ENCODE peak calls at places on chromosomes 11 and 22, in ten cellular contexts. One of them, this sample, is unnamed.
A peak's percentile ranks its signal among the peaks of the same experiment; 100 is the strongest.

GRCh38 chr11:35112056-35112845 is 26.7 kb upstream of the CD44 start:
- DNase-seq in endodermal cell: no peak
- DNase-seq in glutamatergic neuron: no peak
- DNase-seq in AG04450: no peak
- DNase-seq in endothelial cell: no peak
- DNase-seq in dorsolateral prefrontal cortex: no peak
- DNase-seq in epithelial cell of esophagus: peak; percentile 67
- DNase-seq in activated CD8-positive, alpha-beta T cell treated with anti-CD3 and anti-CD28 coated beads for 36 hours: no peak
- DNase-seq in natural killer cell: no peak
- DNase-seq in sigmoid colon: no peak
- DNase-seq in this sample: no peak

GRCh38 chr22:46595545-46595944 is 24.6 kb upstream of the GRAMD4 start:
- DNase-seq in endodermal cell: no peak
- DNase-seq in glutamatergic neuron: no peak
- DNase-seq in AG04450: no peak
- DNase-seq in endothelial cell: no peak
- DNase-seq in dorsolateral prefrontal cortex: no peak
- DNase-seq in epithelial cell of esophagus: no peak
- DNase-seq in activated CD8-positive, alpha-beta T cell treated with anti-CD3 and anti-CD28 coated beads for 36 hours: no peak
- DNase-seq in natural killer cell: no peak
- DNase-seq in sigmoid colon: peak; percentile 61
- DNase-seq in this sample: no peak

GRCh38 chr22:21632237-21632895 is at the start of gene CCDC116:
- DNase-seq in endodermal cell: peak; percentile 86
- DNase-seq in glutamatergic neuron: no peak
- DNase-seq in AG04450: no peak
- DNase-seq in endothelial cell: no peak
- DNase-seq in dorsolateral prefrontal cortex: no peak
- DNase-seq in epithelial cell of esophagus: no peak
- DNase-seq in activated CD8-positive, alpha-beta T cell treated with anti-CD3 and anti-CD28 coated beads for 36 hours: peak; percentile 78
- DNase-seq in natural killer cell: peak; percentile 40
- DNase-seq in sigmoid colon: no peak
- DNase-seq in this sample: no peak

GRCh38 chr22:32476286-32476685 is 1.7 kb downstream of the FBXO7 start:
- DNase-seq in endodermal cell: no peak
- DNase-seq in glutamatergic neuron: no peak
- DNase-seq in AG04450: no peak
- DNase-seq in endothelial cell: no peak
- DNase-seq in dorsolateral prefrontal cortex: no peak
- DNase-seq in epithelial cell of esophagus: no peak
- DNase-seq in activated CD8-positive, alpha-beta T cell treated with anti-CD3 and anti-CD28 coated beads for 36 hours: peak; percentile 8
- DNase-seq in natural killer cell: no peak
- DNase-seq in sigmoid colon: no peak
- DNase-seq in this sample: no peak

GRCh38 chr11:32198053-32198452 is 107.2 kb downstream of the RCN1 start:
- DNase-seq in endodermal cell: no peak
- DNase-seq in glutamatergic neuron: no peak
- DNase-seq in AG04450: no peak
- DNase-seq in endothelial cell: no peak
- DNase-seq in dorsolateral prefrontal cortex: no peak
- DNase-seq in epithelial cell of esophagus: peak; percentile 9
- DNase-seq in activated CD8-positive, alpha-beta T cell treated with anti-CD3 and anti-CD28 coated beads for 36 hours: no peak
- DNase-seq in natural killer cell: no peak
- DNase-seq in sigmoid colon: no peak
- DNase-seq in this sample: no peak

GRCh38 chr11:117498791-117499190 is 171.1 kb downstream of the CEP164 start:
- DNase-seq in endodermal cell: no peak
- DNase-seq in glutamatergic neuron: no peak
- DNase-seq in AG04450: no peak
- DNase-seq in endothelial cell: no peak
- DNase-seq in dorsolateral prefrontal cortex: no peak
- DNase-seq in epithelial cell of esophagus: no peak
- DNase-seq in activated CD8-positive, alpha-beta T cell treated with anti-CD3 and anti-CD28 coated beads for 36 hours: no peak
- DNase-seq in natural killer cell: no peak
- DNase-seq in sigmoid colon: no peak
- DNase-seq in this sample: no peak

GRCh38 chr11:45031912-45032519 is 81.3 kb upstream of the TP53I11 start:
- DNase-seq in endodermal cell: no peak
- DNase-seq in glutamatergic neuron: no peak
- DNase-seq in AG04450: no peak
- DNase-seq in endothelial cell: no peak
- DNase-seq in dorsolateral prefrontal cortex: no peak
- DNase-seq in epithelial cell of esophagus: no peak
- DNase-seq in activated CD8-positive, alpha-beta T cell treated with anti-CD3 and anti-CD28 coated beads for 36 hours: no peak
- DNase-seq in natural killer cell: no peak
- DNase-seq in sigmoid colon: no peak
- DNase-seq in this sample: no peak

GRCh38 chr22:21446128-21446826 is 20.9 kb upstream of the TMEM191C start:
- DNase-seq in endodermal cell: peak; percentile 39
- DNase-seq in glutamatergic neuron: peak; percentile 13
- DNase-seq in AG04450: no peak
- DNase-seq in endothelial cell: peak; percentile 3
- DNase-seq in dorsolateral prefrontal cortex: no peak
- DNase-seq in epithelial cell of esophagus: no peak
- DNase-seq in activated CD8-positive, alpha-beta T cell treated with anti-CD3 and anti-CD28 coated beads for 36 hours: no peak
- DNase-seq in natural killer cell: no peak
- DNase-seq in sigmoid colon: peak; percentile 56
- DNase-seq in this sample: no peak

GRCh38 chr22:23237201-23237798 is 57.0 kb downstream of the BCR start:
- DNase-seq in endodermal cell: peak; percentile 99
- DNase-seq in glutamatergic neuron: peak; percentile 83
- DNase-seq in AG04450: peak; percentile 41
- DNase-seq in endothelial cell: no peak
- DNase-seq in dorsolateral prefrontal cortex: peak; percentile 84
- DNase-seq in epithelial cell of esophagus: no peak
- DNase-seq in activated CD8-positive, alpha-beta T cell treated with anti-CD3 and anti-CD28 coated beads for 36 hours: no peak
- DNase-seq in natural killer cell: no peak
- DNase-seq in sigmoid colon: peak; percentile 82
- DNase-seq in this sample: no peak

GRCh38 chr11:93340223-93340622 is 9.7 kb downstream of the DEUP1 start:
- DNase-seq in endodermal cell: no peak
- DNase-seq in glutamatergic neuron: no peak
- DNase-seq in AG04450: no peak
- DNase-seq in endothelial cell: no peak
- DNase-seq in dorsolateral prefrontal cortex: no peak
- DNase-seq in epithelial cell of esophagus: no peak
- DNase-seq in activated CD8-positive, alpha-beta T cell treated with anti-CD3 and anti-CD28 coated beads for 36 hours: no peak
- DNase-seq in natural killer cell: no peak
- DNase-seq in sigmoid colon: no peak
- DNase-seq in this sample: no peak

GRCh38 chr11:27462543-27462942 is 10.0 kb downstream of the LGR4 start:
- DNase-seq in endodermal cell: no peak
- DNase-seq in glutamatergic neuron: no peak
- DNase-seq in AG04450: no peak
- DNase-seq in endothelial cell: no peak
- DNase-seq in dorsolateral prefrontal cortex: no peak
- DNase-seq in epithelial cell of esophagus: peak; percentile 75
- DNase-seq in activated CD8-positive, alpha-beta T cell treated with anti-CD3 and anti-CD28 coated beads for 36 hours: no peak
- DNase-seq in natural killer cell: no peak
- DNase-seq in sigmoid colon: no peak
- DNase-seq in this sample: no peak

DNA sequence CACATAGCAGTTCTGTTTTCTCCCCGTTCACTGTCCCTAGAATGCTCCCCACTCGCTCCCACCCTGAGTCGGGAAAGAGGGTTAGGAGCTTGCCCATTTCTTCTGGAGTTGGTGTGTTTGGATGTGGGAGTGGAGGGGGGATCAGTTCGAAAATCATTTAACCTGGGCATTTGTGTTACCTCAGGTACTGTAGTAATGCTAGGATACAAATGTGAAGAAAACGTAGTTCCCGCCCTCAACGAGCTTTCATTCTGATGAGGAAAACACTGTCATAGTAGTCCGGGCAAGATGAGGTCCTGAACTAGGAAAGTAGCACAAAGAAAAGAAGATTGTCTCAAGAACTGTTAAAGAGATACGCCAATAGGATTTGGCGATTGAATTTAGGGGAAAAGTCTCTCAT is 539 bp downstream of the SDHD start:
- DNase-seq in endodermal cell: no peak
- DNase-seq in glutamatergic neuron: no peak
- DNase-seq in AG04450: no peak
- DNase-seq in endothelial cell: no peak
- DNase-seq in dorsolateral prefrontal cortex: no peak
- DNase-seq in epithelial cell of esophagus: peak; percentile 10
- DNase-seq in activated CD8-positive, alpha-beta T cell treated with anti-CD3 and anti-CD28 coated beads for 36 hours: peak; percentile 3
- DNase-seq in natural killer cell: no peak
- DNase-seq in sigmoid colon: no peak
- DNase-seq in this sample: no peak
- TF ChIP-seq CTCF in endodermal cell: no peak
- TF ChIP-seq CTCF in glutamatergic neuron: no peak
- TF ChIP-seq CTCF in AG04450: no peak
- TF ChIP-seq CTCF in endothelial cell: no peak
- TF ChIP-seq CTCF in dorsolateral prefrontal cortex: no peak
- TF ChIP-seq CTCF in epithelial cell of esophagus: no peak
- TF ChIP-seq CTCF in activated CD8-positive, alpha-beta T cell treated with anti-CD3 and anti-CD28 coated beads for 36 hours: no peak
- TF ChIP-seq CTCF in natural killer cell: no peak
- TF ChIP-seq CTCF in sigmoid colon: no peak
- TF ChIP-seq CTCF in this sample: no peak

GRCh38 chr22:37098976-37099577 is 10.4 kb downstream of the TMPRSS6 start:
- DNase-seq in endodermal cell: peak; percentile 79
- DNase-seq in glutamatergic neuron: no peak
- DNase-seq in AG04450: no peak
- DNase-seq in endothelial cell: no peak
- DNase-seq in dorsolateral prefrontal cortex: no peak
- DNase-seq in epithelial cell of esophagus: no peak
- DNase-seq in activated CD8-positive, alpha-beta T cell treated with anti-CD3 and anti-CD28 coated beads for 36 hours: peak; percentile 17
- DNase-seq in natural killer cell: no peak
- DNase-seq in sigmoid colon: no peak
- DNase-seq in this sample: no peak
- TF ChIP-seq CTCF in endodermal cell: peak; percentile 70
- TF ChIP-seq CTCF in glutamatergic neuron: no peak
- TF ChIP-seq CTCF in AG04450: peak; percentile 22
- TF ChIP-seq CTCF in endothelial cell: no peak
- TF ChIP-seq CTCF in dorsolateral prefrontal cortex: no peak
- TF ChIP-seq CTCF in epithelial cell of esophagus: no peak
- TF ChIP-seq CTCF in activated CD8-positive, alpha-beta T cell treated with anti-CD3 and anti-CD28 coated beads for 36 hours: peak; percentile 36
- TF ChIP-seq CTCF in natural killer cell: no peak
- TF ChIP-seq CTCF in sigmoid colon: no peak
- TF ChIP-seq CTCF in this sample: peak; percentile 12

DNA sequence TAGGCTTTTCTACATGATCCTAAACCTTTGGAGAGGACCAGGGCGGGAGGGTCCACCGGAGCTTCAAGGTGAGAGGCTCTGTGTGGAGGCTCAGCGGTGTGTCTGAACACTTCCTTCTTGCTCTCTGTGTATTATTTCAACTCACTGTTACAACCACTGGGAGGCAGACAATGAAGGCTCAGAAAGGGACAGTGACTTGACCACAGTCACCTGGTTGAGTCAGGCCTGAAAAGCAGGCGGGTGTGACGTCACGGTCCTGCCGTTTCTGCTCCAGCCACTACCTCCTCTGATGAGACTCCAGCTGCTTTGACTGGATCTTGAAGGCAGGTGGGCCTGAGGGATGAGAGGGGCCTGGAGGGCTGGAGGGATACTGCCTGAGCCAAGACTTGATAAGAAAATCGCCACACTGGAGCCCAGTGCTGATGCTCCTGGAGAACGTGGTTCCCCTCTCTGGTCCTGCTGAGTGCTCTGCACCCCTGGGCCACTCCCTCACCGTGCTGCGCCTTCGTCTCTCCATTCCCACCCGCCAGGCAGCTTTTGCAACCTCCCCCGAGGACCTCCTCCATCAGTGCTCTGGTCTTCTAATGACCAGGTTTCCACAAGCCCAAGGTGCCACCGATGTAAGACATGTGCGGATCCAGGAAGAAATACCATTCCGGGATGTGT is 27.9 kb downstream of the KCNC1 start:
- DNase-seq in endodermal cell: no peak
- DNase-seq in glutamatergic neuron: no peak
- DNase-seq in AG04450: no peak
- DNase-seq in endothelial cell: no peak
- DNase-seq in dorsolateral prefrontal cortex: no peak
- DNase-seq in epithelial cell of esophagus: peak; percentile 28
- DNase-seq in activated CD8-positive, alpha-beta T cell treated with anti-CD3 and anti-CD28 coated beads for 36 hours: no peak
- DNase-seq in natural killer cell: no peak
- DNase-seq in sigmoid colon: no peak
- DNase-seq in this sample: no peak
- TF ChIP-seq CTCF in endodermal cell: no peak
- TF ChIP-seq CTCF in glutamatergic neuron: no peak
- TF ChIP-seq CTCF in AG04450: no peak
- TF ChIP-seq CTCF in endothelial cell: no peak
- TF ChIP-seq CTCF in dorsolateral prefrontal cortex: no peak
- TF ChIP-seq CTCF in epithelial cell of esophagus: no peak
- TF ChIP-seq CTCF in activated CD8-positive, alpha-beta T cell treated with anti-CD3 and anti-CD28 coated beads for 36 hours: no peak
- TF ChIP-seq CTCF in natural killer cell: no peak
- TF ChIP-seq CTCF in sigmoid colon: no peak
- TF ChIP-seq CTCF in this sample: no peak

GRCh38 chr11:131686836-131687235 is 316.4 kb downstream of the NTM start:
- DNase-seq in endodermal cell: peak; percentile 41
- DNase-seq in glutamatergic neuron: no peak
- DNase-seq in AG04450: no peak
- DNase-seq in endothelial cell: no peak
- DNase-seq in dorsolateral prefrontal cortex: no peak
- DNase-seq in epithelial cell of esophagus: no peak
- DNase-seq in activated CD8-positive, alpha-beta T cell treated with anti-CD3 and anti-CD28 coated beads for 36 hours: no peak
- DNase-seq in natural killer cell: no peak
- DNase-seq in sigmoid colon: no peak
- DNase-seq in this sample: no peak

GRCh38 chr11:131687291-131688055 is 317.1 kb downstream of the NTM start:
- DNase-seq in endodermal cell: peak; percentile 43
- DNase-seq in glutamatergic neuron: no peak
- DNase-seq in AG04450: no peak
- DNase-seq in endothelial cell: no peak
- DNase-seq in dorsolateral prefrontal cortex: no peak
- DNase-seq in epithelial cell of esophagus: no peak
- DNase-seq in activated CD8-positive, alpha-beta T cell treated with anti-CD3 and anti-CD28 coated beads for 36 hours: no peak
- DNase-seq in natural killer cell: no peak
- DNase-seq in sigmoid colon: no peak
- DNase-seq in this sample: no peak

GRCh38 chr11:131689049-131689925 is 318.9 kb downstream of the NTM start:
- DNase-seq in endodermal cell: no peak
- DNase-seq in glutamatergic neuron: no peak
- DNase-seq in AG04450: no peak
- DNase-seq in endothelial cell: no peak
- DNase-seq in dorsolateral prefrontal cortex: no peak
- DNase-seq in epithelial cell of esophagus: no peak
- DNase-seq in activated CD8-positive, alpha-beta T cell treated with anti-CD3 and anti-CD28 coated beads for 36 hours: no peak
- DNase-seq in natural killer cell: no peak
- DNase-seq in sigmoid colon: no peak
- DNase-seq in this sample: no peak

GRCh38 chr11:131690362-131690761 is 319.9 kb downstream of the NTM start:
- DNase-seq in endodermal cell: no peak
- DNase-seq in glutamatergic neuron: no peak
- DNase-seq in AG04450: no peak
- DNase-seq in endothelial cell: no peak
- DNase-seq in dorsolateral prefrontal cortex: no peak
- DNase-seq in epithelial cell of esophagus: no peak
- DNase-seq in activated CD8-positive, alpha-beta T cell treated with anti-CD3 and anti-CD28 coated beads for 36 hours: no peak
- DNase-seq in natural killer cell: no peak
- DNase-seq in sigmoid colon: no peak
- DNase-seq in this sample: no peak

GRCh38 chr11:131688056-131688693 is 317.8 kb downstream of the NTM start:
- DNase-seq in endodermal cell: peak; percentile 92
- DNase-seq in glutamatergic neuron: peak; percentile 77
- DNase-seq in AG04450: no peak
- DNase-seq in endothelial cell: peak; percentile 84
- DNase-seq in dorsolateral prefrontal cortex: peak; percentile 90
- DNase-seq in epithelial cell of esophagus: peak; percentile 57
- DNase-seq in activated CD8-positive, alpha-beta T cell treated with anti-CD3 and anti-CD28 coated beads for 36 hours: peak; percentile 52
- DNase-seq in natural killer cell: no peak
- DNase-seq in sigmoid colon: no peak
- DNase-seq in this sample: peak; percentile 66
- TF ChIP-seq CTCF in endodermal cell: peak; percentile 93
- TF ChIP-seq CTCF in glutamatergic neuron: peak; percentile 91
- TF ChIP-seq CTCF in AG04450: peak; percentile 89
- TF ChIP-seq CTCF in endothelial cell: peak; percentile 86
- TF ChIP-seq CTCF in dorsolateral prefrontal cortex: peak; percentile 90
- TF ChIP-seq CTCF in epithelial cell of esophagus: peak; percentile 45
- TF ChIP-seq CTCF in activated CD8-positive, alpha-beta T cell treated with anti-CD3 and anti-CD28 coated beads for 36 hours: peak; percentile 65
- TF ChIP-seq CTCF in natural killer cell: no peak
- TF ChIP-seq CTCF in sigmoid colon: peak; percentile 59
- TF ChIP-seq CTCF in this sample: peak; percentile 84

GRCh38 chr22:24772493-24773220 is 1.9 kb downstream of the PIWIL3 start:
- DNase-seq in endodermal cell: peak; percentile 87
- DNase-seq in glutamatergic neuron: peak; percentile 30
- DNase-seq in AG04450: no peak
- DNase-seq in endothelial cell: peak; percentile 53
- DNase-seq in dorsolateral prefrontal cortex: no peak
- DNase-seq in epithelial cell of esophagus: peak; percentile 23
- DNase-seq in activated CD8-positive, alpha-beta T cell treated with anti-CD3 and anti-CD28 coated beads for 36 hours: no peak
- DNase-seq in natural killer cell: no peak
- DNase-seq in sigmoid colon: no peak
- DNase-seq in this sample: peak; percentile 14
- TF ChIP-seq CTCF in endodermal cell: peak; percentile 86
- TF ChIP-seq CTCF in glutamatergic neuron: peak; percentile 52
- TF ChIP-seq CTCF in AG04450: peak; percentile 67
- TF ChIP-seq CTCF in endothelial cell: peak; percentile 60
- TF ChIP-seq CTCF in dorsolateral prefrontal cortex: peak; percentile 36
- TF ChIP-seq CTCF in epithelial cell of esophagus: peak; percentile 54
- TF ChIP-seq CTCF in activated CD8-positive, alpha-beta T cell treated with anti-CD3 and anti-CD28 coated beads for 36 hours: no peak
- TF ChIP-seq CTCF in natural killer cell: no peak
- TF ChIP-seq CTCF in sigmoid colon: no peak
- TF ChIP-seq CTCF in this sample: peak; percentile 66